ENCODE peak calls at places on chromosomes 13 and 19, in five cellular contexts. One of them, this sample, is unnamed.

GRCh38 chr19:41928221-41928683 is at the start of gene ERFL:
- DNase-seq in cardiac muscle cell: no peak
- DNase-seq in H1: no peak
- DNase-seq in thoracic aorta: no peak
- DNase-seq in tibial nerve: no peak
- DNase-seq in this sample: no peak

GRCh38 chr13:43054803-43055802 is 31.7 kb downstream of the DNAJC15 start:
- DNase-seq in cardiac muscle cell: peak
- DNase-seq in H1: no peak
- DNase-seq in thoracic aorta: no peak
- DNase-seq in tibial nerve: no peak
- DNase-seq in this sample: no peak

GRCh38 chr19:14871619-14872230 is 14.2 kb downstream of the OR7A17 start:
- DNase-seq in cardiac muscle cell: peak
- DNase-seq in H1: no peak
- DNase-seq in thoracic aorta: no peak
- DNase-seq in tibial nerve: no peak
- DNase-seq in this sample: no peak

GRCh38 chr19:51311388-51312257 is at the start of gene IGLON5:
- DNase-seq in cardiac muscle cell: no peak
- DNase-seq in H1: no peak
- DNase-seq in thoracic aorta: no peak
- DNase-seq in tibial nerve: no peak
- DNase-seq in this sample: no peak

GRCh38 chr19:29315566-29315965 is 102.6 kb upstream of the UQCRFS1 start:
- DNase-seq in cardiac muscle cell: no peak
- DNase-seq in H1: no peak
- DNase-seq in thoracic aorta: no peak
- DNase-seq in tibial nerve: no peak
- DNase-seq in this sample: no peak

GRCh38 chr19:7887408-7888144 is 734 bp upstream of the LRRC8E start:
- DNase-seq in cardiac muscle cell: no peak
- DNase-seq in H1: no peak
- DNase-seq in thoracic aorta: no peak
- DNase-seq in tibial nerve: no peak
- DNase-seq in this sample: no peak

GRCh38 chr13:20609145-20609544 is 42.2 kb downstream of the IFT88 start:
- DNase-seq in cardiac muscle cell: peak
- DNase-seq in H1: no peak
- DNase-seq in thoracic aorta: no peak
- DNase-seq in tibial nerve: no peak
- DNase-seq in this sample: no peak

GRCh38 chr19:40322271-40322610 is 26.0 kb downstream of the C19orf47 start:
- DNase-seq in cardiac muscle cell: no peak
- DNase-seq in H1: no peak
- DNase-seq in thoracic aorta: no peak
- DNase-seq in tibial nerve: no peak
- DNase-seq in this sample: no peak

GRCh38 chr13:19810996-19811881 is 28.5 kb upstream of the PSPC1 start:
- DNase-seq in cardiac muscle cell: peak
- DNase-seq in H1: no peak
- DNase-seq in thoracic aorta: no peak
- DNase-seq in tibial nerve: no peak
- DNase-seq in this sample: no peak

GRCh38 chr13:34608326-34608725 is 333.7 kb upstream of the NBEA start:
- DNase-seq in cardiac muscle cell: no peak
- DNase-seq in H1: no peak
- DNase-seq in thoracic aorta: no peak
- DNase-seq in tibial nerve: no peak
- DNase-seq in this sample: no peak

GRCh38 chr13:41241626-41242025 is 21.8 kb downstream of the MTRF1 start:
- DNase-seq in cardiac muscle cell: no peak
- DNase-seq in H1: no peak
- DNase-seq in thoracic aorta: no peak
- DNase-seq in tibial nerve: no peak
- DNase-seq in this sample: no peak

GRCh38 chr19:5292453-5292842 is 48.2 kb downstream of the PTPRS start:
- DNase-seq in cardiac muscle cell: no peak
- DNase-seq in H1: no peak
- DNase-seq in thoracic aorta: no peak
- DNase-seq in tibial nerve: peak
- DNase-seq in this sample: no peak

GRCh38 chr19:35908977-35909683 is 1.0 kb upstream of the TYROBP start:
- DNase-seq in cardiac muscle cell: no peak
- DNase-seq in H1: no peak
- DNase-seq in thoracic aorta: no peak
- DNase-seq in tibial nerve: peak
- DNase-seq in this sample: peak

GRCh38 chr13:27168870-27169525 is 2.6 kb downstream of the USP12 start:
- DNase-seq in cardiac muscle cell: peak
- DNase-seq in H1: no peak
- DNase-seq in thoracic aorta: no peak
- DNase-seq in tibial nerve: no peak
- DNase-seq in this sample: no peak

GRCh38 chr13:42354246-42355117 is 82.5 kb downstream of the AKAP11 start:
- DNase-seq in cardiac muscle cell: peak
- DNase-seq in H1: no peak
- DNase-seq in thoracic aorta: no peak
- DNase-seq in tibial nerve: no peak
- DNase-seq in this sample: no peak

GRCh38 chr19:6484831-6485230 is 3.2 kb upstream of the DENND1C start:
- DNase-seq in cardiac muscle cell: no peak
- DNase-seq in H1: no peak
- DNase-seq in thoracic aorta: no peak
- DNase-seq in tibial nerve: no peak
- DNase-seq in this sample: no peak

GRCh38 chr13:106473174-106473573 is 62.3 kb downstream of the EFNB2 start:
- DNase-seq in cardiac muscle cell: no peak
- DNase-seq in H1: no peak
- DNase-seq in thoracic aorta: no peak
- DNase-seq in tibial nerve: no peak
- DNase-seq in this sample: no peak

GRCh38 chr13:110291286-110291685 is 15.7 kb downstream of the COL4A1 start:
- DNase-seq in cardiac muscle cell: no peak
- DNase-seq in H1: no peak
- DNase-seq in thoracic aorta: no peak
- DNase-seq in tibial nerve: no peak
- DNase-seq in this sample: no peak

GRCh38 chr13:95480131-95480545 is 72.4 kb upstream of the CLDN10 start:
- DNase-seq in cardiac muscle cell: peak
- DNase-seq in H1: no peak
- DNase-seq in thoracic aorta: no peak
- DNase-seq in tibial nerve: peak
- DNase-seq in this sample: no peak

GRCh38 chr19:3324405-3324856 is 42.0 kb upstream of the NFIC start:
- DNase-seq in cardiac muscle cell: peak
- DNase-seq in H1: no peak
- DNase-seq in thoracic aorta: no peak
- DNase-seq in tibial nerve: peak
- DNase-seq in this sample: no peak

GRCh38 chr19:24033962-24034342 is 53.0 kb upstream of the ZNF254 start:
- DNase-seq in cardiac muscle cell: peak
- DNase-seq in H1: no peak
- DNase-seq in thoracic aorta: peak
- DNase-seq in tibial nerve: peak
- DNase-seq in this sample: peak

GRCh38 chr19:6551607-6552450 is 21.0 kb downstream of the TNFSF9 start:
- DNase-seq in cardiac muscle cell: peak
- DNase-seq in H1: no peak
- DNase-seq in thoracic aorta: no peak
- DNase-seq in tibial nerve: no peak
- DNase-seq in this sample: no peak

GRCh38 chr19:20928371-20928770 is 5.3 kb downstream of the ZNF85 start:
- DNase-seq in cardiac muscle cell: peak
- DNase-seq in H1: no peak
- DNase-seq in thoracic aorta: no peak
- DNase-seq in tibial nerve: no peak
- DNase-seq in this sample: no peak

GRCh38 chr13:35714096-35714495 is 237.6 kb upstream of the MAB21L1 start:
- DNase-seq in cardiac muscle cell: no peak
- DNase-seq in H1: no peak
- DNase-seq in thoracic aorta: no peak
- DNase-seq in tibial nerve: no peak
- DNase-seq in this sample: no peak

GRCh38 chr19:16347706-16348105 is 23.1 kb downstream of the KLF2 start:
- DNase-seq in cardiac muscle cell: no peak
- DNase-seq in H1: no peak
- DNase-seq in thoracic aorta: no peak
- DNase-seq in tibial nerve: no peak
- DNase-seq in this sample: no peak

GRCh38 chr19:23263870-23264590 is 13.8 kb upstream of the ZNF724 start:
- DNase-seq in cardiac muscle cell: peak
- DNase-seq in H1: no peak
- DNase-seq in thoracic aorta: no peak
- DNase-seq in tibial nerve: peak
- DNase-seq in this sample: no peak

GRCh38 chr13:30204564-30204963 is 102.8 kb downstream of the KATNAL1 start:
- DNase-seq in cardiac muscle cell: no peak
- DNase-seq in H1: no peak
- DNase-seq in thoracic aorta: no peak
- DNase-seq in tibial nerve: no peak
- DNase-seq in this sample: no peak

GRCh38 chr13:27038323-27038722 is 133.3 kb downstream of the USP12 start:
- DNase-seq in cardiac muscle cell: peak
- DNase-seq in H1: no peak
- DNase-seq in thoracic aorta: no peak
- DNase-seq in tibial nerve: no peak
- DNase-seq in this sample: no peak

GRCh38 chr19:35231956-35232746 is 3.6 kb upstream of the FAM187B start:
- DNase-seq in cardiac muscle cell: no peak
- DNase-seq in H1: no peak
- DNase-seq in thoracic aorta: no peak
- DNase-seq in tibial nerve: no peak
- DNase-seq in this sample: peak

DNA sequence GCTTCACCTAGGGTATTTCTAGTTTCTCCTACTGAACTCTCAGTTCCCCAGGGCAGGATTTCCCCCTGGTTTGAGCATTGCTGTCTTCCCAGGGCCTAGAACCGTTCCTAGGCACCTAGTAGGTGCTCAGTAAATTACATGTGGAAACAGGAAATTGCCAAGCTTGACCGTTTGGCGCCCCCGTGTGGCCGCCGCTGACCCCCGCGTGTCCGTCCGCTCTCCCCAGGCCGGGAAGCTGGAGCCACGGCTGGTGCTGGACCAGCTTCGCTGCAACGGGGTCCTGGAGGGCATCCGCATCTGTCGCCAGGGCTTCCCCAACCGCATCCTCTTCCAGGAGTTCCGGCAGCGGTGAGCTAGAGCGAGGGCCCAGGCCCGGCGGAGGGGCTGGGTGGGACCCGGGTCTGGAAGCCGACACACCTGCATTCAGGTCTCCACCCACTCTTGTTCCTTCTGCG is 55.5 kb downstream of the MYH14 start:
- DNase-seq in cardiac muscle cell: peak
- DNase-seq in H1: peak
- DNase-seq in thoracic aorta: no peak
- DNase-seq in tibial nerve: no peak
- DNase-seq in this sample: no peak
- TF ChIP-seq CTCF in cardiac muscle cell: peak
- TF ChIP-seq CTCF in H1: peak
- TF ChIP-seq CTCF in thoracic aorta: peak
- TF ChIP-seq CTCF in tibial nerve: peak
- TF ChIP-seq CTCF in this sample: no peak

GRCh38 chr19:18091217-18091608 is 4.5 kb upstream of the IL12RB1 start:
- DNase-seq in cardiac muscle cell: no peak
- DNase-seq in H1: no peak
- DNase-seq in thoracic aorta: no peak
- DNase-seq in tibial nerve: peak
- DNase-seq in this sample: no peak
- H3K4me3 ChIP-seq in cardiac muscle cell: no peak
- H3K4me3 ChIP-seq in H1: no peak
- H3K4me3 ChIP-seq in thoracic aorta: no peak
- H3K4me3 ChIP-seq in tibial nerve: no peak
- H3K4me3 ChIP-seq in this sample: no peak

GRCh38 chr19:52896431-52897148 is 845 bp downstream of the ZNF320 start:
- DNase-seq in cardiac muscle cell: peak
- DNase-seq in H1: no peak
- DNase-seq in thoracic aorta: no peak
- DNase-seq in tibial nerve: peak
- DNase-seq in this sample: no peak
- H3K27ac ChIP-seq in cardiac muscle cell: peak
- H3K27ac ChIP-seq in H1: peak
- H3K27ac ChIP-seq in thoracic aorta: peak
- H3K27ac ChIP-seq in tibial nerve: peak
- H3K27ac ChIP-seq in this sample: peak

GRCh38 chr13:49495783-49496762 is at the start of gene PHF11:
- DNase-seq in cardiac muscle cell: peak
- DNase-seq in H1: no peak
- DNase-seq in thoracic aorta: peak
- DNase-seq in tibial nerve: peak
- DNase-seq in this sample: peak
- TF ChIP-seq CTCF in cardiac muscle cell: no peak
- TF ChIP-seq CTCF in H1: no peak
- TF ChIP-seq CTCF in thoracic aorta: peak
- TF ChIP-seq CTCF in tibial nerve: no peak
- TF ChIP-seq CTCF in this sample: peak

DNA sequence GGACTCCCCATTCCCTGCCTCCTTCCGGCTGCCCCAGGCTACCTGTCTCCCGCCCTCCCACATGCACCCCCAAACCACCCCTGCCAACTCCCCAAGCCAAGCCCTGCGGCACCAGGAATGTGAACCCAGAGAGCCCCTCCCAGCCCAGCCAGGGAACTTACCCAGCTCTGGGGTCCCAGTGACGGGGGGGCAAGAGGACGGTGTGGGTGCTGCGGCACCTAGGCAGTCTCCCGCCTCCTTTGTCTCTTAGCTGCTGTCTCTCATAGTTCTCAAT is 558 bp downstream of the PLEKHA4 start:
- DNase-seq in cardiac muscle cell: no peak
- DNase-seq in H1: no peak
- DNase-seq in thoracic aorta: no peak
- DNase-seq in tibial nerve: no peak
- DNase-seq in this sample: no peak
- H3K4me3 ChIP-seq in cardiac muscle cell: no peak
- H3K4me3 ChIP-seq in H1: peak
- H3K4me3 ChIP-seq in thoracic aorta: peak
- H3K4me3 ChIP-seq in tibial nerve: peak
- H3K4me3 ChIP-seq in this sample: peak

This sample was measured in right atrium auricular region.